ENCODE peak calls at places on chromosome 9, in nine cellular contexts. Z is iris pigment epithelial cell, F is GM04504, A is frontal cortex, O is cardiac fibroblast, E is GM10248, L is amniotic epithelial cell, V is endothelial cell, R is Kasumi-1. G is an unnamed sample.

GRCh38 chr9:75142208-75142607 is 53.9 kb downstream of the OSTF1 start:
- DNase-seq in A (no peak), L (no peak), Z (no peak), R (peak), V (no peak), F (no peak), O (no peak), E (no peak), G (no peak)

GRCh38 chr9:112029921-112030444 is 133.4 kb downstream of the UGCG start:
- DNase-seq in E (no peak), Z (peak), R (no peak), V (no peak), O (no peak), F (no peak), L (peak), A (no peak), G (peak)

GRCh38 chr9:8025532-8025931 is 226.0 kb upstream of the DMAC1 start:
- DNase-seq in F (no peak), Z (no peak), R (no peak), L (no peak), O (no peak), E (no peak), A (no peak), V (no peak), G (no peak)

GRCh38 chr9:660227-660626 is 181.3 kb upstream of the DMRT1 start:
- DNase-seq in F (no peak), R (peak), L (no peak), V (no peak), A (no peak), E (no peak), Z (no peak), O (no peak), G (no peak)

GRCh38 chr9:77707696-77708095 is 59.6 kb upstream of the GNA14 start:
- DNase-seq in R (no peak), O (peak), F (peak), Z (peak), E (no peak), L (peak), V (no peak), A (no peak), G (peak)

GRCh38 chr9:22454021-22454420 is 7.4 kb downstream of the DMRTA1 start:
- DNase-seq in Z (peak), R (no peak), V (no peak), L (peak), E (no peak), F (no peak), O (no peak), A (no peak), G (no peak)

GRCh38 chr9:113274474-113275146 is 762 bp downstream of the CDC26 start:
- DNase-seq in A (peak), Z (peak), F (no peak), V (peak), E (peak), O (peak), L (peak), R (peak), G (peak)

GRCh38 chr9:13143281-13143680 is 136.2 kb downstream of the MPDZ start:
- DNase-seq in E (no peak), O (no peak), A (no peak), L (no peak), V (peak), F (no peak), R (no peak), Z (no peak), G (no peak)

GRCh38 chr9:113598451-113598850 is 134.9 kb downstream of the RGS3 start:
- DNase-seq in R (no peak), O (no peak), Z (no peak), F (no peak), V (no peak), A (no peak), E (no peak), L (no peak), G (no peak)

GRCh38 chr9:93224591-93224990 is 40.7 kb downstream of the WNK2 start:
- DNase-seq in L (no peak), V (no peak), Z (no peak), E (no peak), R (no peak), A (no peak), O (no peak), F (no peak), G (no peak)

GRCh38 chr9:131478421-131478868 is 24.3 kb upstream of the POMT1 start:
- DNase-seq in O (peak), V (peak), Z (peak), R (peak), A (no peak), F (no peak), L (peak), E (peak), G (no peak)

GRCh38 chr9:35844628-35845301 is 15.7 kb downstream of the TMEM8B start:
- DNase-seq in L (peak), R (peak), Z (peak), V (no peak), A (peak), O (peak), E (no peak), F (peak), G (peak)

GRCh38 chr9:135485385-135485784 is 5.8 kb downstream of the PPP1R26 start:
- DNase-seq in E (no peak), A (no peak), Z (no peak), F (no peak), L (no peak), O (no peak), R (no peak), V (no peak), G (no peak)

GRCh38 chr9:109192732-109193361 is 25.8 kb upstream of the FRRS1L start:
- DNase-seq in R (no peak), O (peak), E (no peak), L (peak), V (peak), F (no peak), A (no peak), Z (peak), G (no peak)

GRCh38 chr9:117400131-117400530 is 14.7 kb downstream of the ASTN2 start:
- DNase-seq in E (no peak), V (no peak), F (no peak), Z (no peak), L (no peak), O (no peak), R (no peak), A (no peak), G (no peak)